ENCODE peak calls at places on chromosomes 2 and 18, in eight cellular contexts. One of them, this sample, is unnamed.

GRCh38 chr2:20094955-20095354 is 43.5 kb upstream of the LAPTM4A start:
- DNase-seq in AG04449: no peak
- DNase-seq in foreskin fibroblast: no peak
- DNase-seq in endothelial cell: no peak
- DNase-seq in brain microvascular endothelial cell: no peak
- DNase-seq in body of pancreas: no peak
- DNase-seq in pancreas: no peak
- DNase-seq in adrenal gland: no peak
- DNase-seq in this sample: no peak

GRCh38 chr2:4898706-4899105 is 793.5 kb upstream of the SOX11 start:
- DNase-seq in brain microvascular endothelial cell: peak
- DNase-seq in foreskin fibroblast: no peak
- DNase-seq in pancreas: no peak
- DNase-seq in endothelial cell: no peak
- DNase-seq in adrenal gland: no peak
- DNase-seq in AG04449: no peak
- DNase-seq in body of pancreas: no peak
- DNase-seq in this sample: no peak

GRCh38 chr2:119821266-119821665 is 61.5 kb downstream of the PTPN4 start:
- DNase-seq in endothelial cell: no peak
- DNase-seq in pancreas: no peak
- DNase-seq in AG04449: no peak
- DNase-seq in foreskin fibroblast: no peak
- DNase-seq in adrenal gland: no peak
- DNase-seq in brain microvascular endothelial cell: no peak
- DNase-seq in body of pancreas: no peak
- DNase-seq in this sample: peak

GRCh38 chr2:230575640-230576324 is 136.9 kb upstream of the CAB39 start:
- DNase-seq in pancreas: no peak
- DNase-seq in endothelial cell: no peak
- DNase-seq in adrenal gland: no peak
- DNase-seq in AG04449: no peak
- DNase-seq in brain microvascular endothelial cell: no peak
- DNase-seq in foreskin fibroblast: no peak
- DNase-seq in body of pancreas: no peak
- DNase-seq in this sample: peak

GRCh38 chr2:95402370-95403203 is at the start of gene FAHD2A:
- DNase-seq in adrenal gland: peak
- DNase-seq in brain microvascular endothelial cell: peak
- DNase-seq in foreskin fibroblast: peak
- DNase-seq in pancreas: peak
- DNase-seq in endothelial cell: peak
- DNase-seq in body of pancreas: peak
- DNase-seq in AG04449: no peak
- DNase-seq in this sample: peak

GRCh38 chr2:118971245-118972122 is 29.5 kb downstream of the MARCO start:
- DNase-seq in endothelial cell: no peak
- DNase-seq in pancreas: no peak
- DNase-seq in AG04449: no peak
- DNase-seq in body of pancreas: no peak
- DNase-seq in foreskin fibroblast: no peak
- DNase-seq in adrenal gland: no peak
- DNase-seq in brain microvascular endothelial cell: no peak
- DNase-seq in this sample: no peak

GRCh38 chr2:20103514-20103913 is 52.1 kb upstream of the LAPTM4A start:
- DNase-seq in brain microvascular endothelial cell: peak
- DNase-seq in adrenal gland: no peak
- DNase-seq in pancreas: no peak
- DNase-seq in body of pancreas: no peak
- DNase-seq in endothelial cell: no peak
- DNase-seq in foreskin fibroblast: peak
- DNase-seq in AG04449: no peak
- DNase-seq in this sample: no peak

GRCh38 chr18:33839452-33840225 is 261.6 kb downstream of the ASXL3 start:
- DNase-seq in AG04449: no peak
- DNase-seq in body of pancreas: no peak
- DNase-seq in foreskin fibroblast: peak
- DNase-seq in adrenal gland: no peak
- DNase-seq in brain microvascular endothelial cell: peak
- DNase-seq in pancreas: no peak
- DNase-seq in endothelial cell: peak
- DNase-seq in this sample: no peak

GRCh38 chr18:50401888-50402287 is 27.0 kb downstream of the SKA1 start:
- DNase-seq in pancreas: peak
- DNase-seq in body of pancreas: peak
- DNase-seq in foreskin fibroblast: peak
- DNase-seq in brain microvascular endothelial cell: no peak
- DNase-seq in endothelial cell: no peak
- DNase-seq in adrenal gland: peak
- DNase-seq in AG04449: no peak
- DNase-seq in this sample: peak

GRCh38 chr2:19474128-19474527 is 115.7 kb upstream of the OSR1 start:
- DNase-seq in adrenal gland: no peak
- DNase-seq in brain microvascular endothelial cell: no peak
- DNase-seq in body of pancreas: no peak
- DNase-seq in pancreas: no peak
- DNase-seq in endothelial cell: no peak
- DNase-seq in AG04449: peak
- DNase-seq in foreskin fibroblast: peak
- DNase-seq in this sample: peak

GRCh38 chr18:63319383-63320040 is at the start of gene BCL2:
- DNase-seq in endothelial cell: peak
- DNase-seq in AG04449: no peak
- DNase-seq in adrenal gland: no peak
- DNase-seq in pancreas: peak
- DNase-seq in body of pancreas: no peak
- DNase-seq in brain microvascular endothelial cell: peak
- DNase-seq in foreskin fibroblast: peak
- DNase-seq in this sample: peak

GRCh38 chr2:217360781-217361485 is 501.1 kb upstream of the TNP1 start:
- DNase-seq in brain microvascular endothelial cell: no peak
- DNase-seq in body of pancreas: no peak
- DNase-seq in endothelial cell: no peak
- DNase-seq in AG04449: peak
- DNase-seq in foreskin fibroblast: peak
- DNase-seq in adrenal gland: peak
- DNase-seq in pancreas: no peak
- DNase-seq in this sample: no peak

GRCh38 chr2:62344472-62344871 is 148.6 kb downstream of the B3GNT2 start:
- DNase-seq in AG04449: no peak
- DNase-seq in brain microvascular endothelial cell: no peak
- DNase-seq in body of pancreas: no peak
- DNase-seq in endothelial cell: no peak
- DNase-seq in adrenal gland: no peak
- DNase-seq in pancreas: no peak
- DNase-seq in foreskin fibroblast: no peak
- DNase-seq in this sample: no peak

GRCh38 chr2:104855174-104856085 is 1.5 kb downstream of the POU3F3 start:
- DNase-seq in foreskin fibroblast: peak
- DNase-seq in pancreas: no peak
- DNase-seq in adrenal gland: no peak
- DNase-seq in brain microvascular endothelial cell: no peak
- DNase-seq in endothelial cell: no peak
- DNase-seq in body of pancreas: no peak
- DNase-seq in AG04449: no peak
- DNase-seq in this sample: no peak

GRCh38 chr2:104856086-104856972 is 2.4 kb downstream of the POU3F3 start:
- DNase-seq in foreskin fibroblast: no peak
- DNase-seq in adrenal gland: peak
- DNase-seq in brain microvascular endothelial cell: no peak
- DNase-seq in endothelial cell: no peak
- DNase-seq in pancreas: no peak
- DNase-seq in body of pancreas: no peak
- DNase-seq in AG04449: no peak
- DNase-seq in this sample: no peak

GRCh38 chr2:104853401-104853925 is 452 bp upstream of the POU3F3 start:
- DNase-seq in adrenal gland: no peak
- DNase-seq in pancreas: no peak
- DNase-seq in AG04449: no peak
- DNase-seq in brain microvascular endothelial cell: no peak
- DNase-seq in foreskin fibroblast: no peak
- DNase-seq in endothelial cell: no peak
- DNase-seq in body of pancreas: no peak
- DNase-seq in this sample: peak

GRCh38 chr2:104853926-104854506 is at the start of gene POU3F3:
- DNase-seq in AG04449: no peak
- DNase-seq in adrenal gland: peak
- DNase-seq in foreskin fibroblast: peak
- DNase-seq in body of pancreas: peak
- DNase-seq in brain microvascular endothelial cell: no peak
- DNase-seq in endothelial cell: peak
- DNase-seq in pancreas: peak
- DNase-seq in this sample: peak

GRCh38 chr2:104854507-104855173 is 725 bp downstream of the POU3F3 start:
- DNase-seq in brain microvascular endothelial cell: no peak
- DNase-seq in adrenal gland: peak
- DNase-seq in pancreas: no peak
- DNase-seq in foreskin fibroblast: peak
- DNase-seq in endothelial cell: no peak
- DNase-seq in AG04449: no peak
- DNase-seq in body of pancreas: no peak
- DNase-seq in this sample: no peak
- TF ChIP-seq CTCF in brain microvascular endothelial cell: no peak
- TF ChIP-seq CTCF in adrenal gland: no peak
- TF ChIP-seq CTCF in pancreas: no peak
- TF ChIP-seq CTCF in foreskin fibroblast: no peak
- TF ChIP-seq CTCF in endothelial cell: no peak
- TF ChIP-seq CTCF in AG04449: no peak
- TF ChIP-seq CTCF in body of pancreas: no peak
- TF ChIP-seq CTCF in this sample: no peak

GRCh38 chr2:42057902-42058450 is 10.2 kb downstream of the PKDCC start:
- DNase-seq in AG04449: no peak
- DNase-seq in pancreas: no peak
- DNase-seq in endothelial cell: no peak
- DNase-seq in adrenal gland: no peak
- DNase-seq in foreskin fibroblast: no peak
- DNase-seq in body of pancreas: no peak
- DNase-seq in brain microvascular endothelial cell: no peak
- DNase-seq in this sample: no peak

GRCh38 chr2:42059261-42059898 is 11.6 kb downstream of the PKDCC start:
- DNase-seq in pancreas: no peak
- DNase-seq in brain microvascular endothelial cell: no peak
- DNase-seq in body of pancreas: no peak
- DNase-seq in endothelial cell: no peak
- DNase-seq in foreskin fibroblast: no peak
- DNase-seq in adrenal gland: no peak
- DNase-seq in AG04449: no peak
- DNase-seq in this sample: no peak

GRCh38 chr2:42061839-42062238 is 14.0 kb downstream of the PKDCC start:
- DNase-seq in AG04449: no peak
- DNase-seq in brain microvascular endothelial cell: no peak
- DNase-seq in pancreas: no peak
- DNase-seq in body of pancreas: no peak
- DNase-seq in foreskin fibroblast: no peak
- DNase-seq in endothelial cell: no peak
- DNase-seq in adrenal gland: no peak
- DNase-seq in this sample: no peak

GRCh38 chr2:42060718-42061619 is 13.1 kb downstream of the PKDCC start:
- DNase-seq in brain microvascular endothelial cell: no peak
- DNase-seq in endothelial cell: no peak
- DNase-seq in body of pancreas: no peak
- DNase-seq in pancreas: peak
- DNase-seq in foreskin fibroblast: peak
- DNase-seq in adrenal gland: peak
- DNase-seq in AG04449: no peak
- DNase-seq in this sample: no peak

GRCh38 chr2:42060028-42060427 is 12.2 kb downstream of the PKDCC start:
- DNase-seq in adrenal gland: no peak
- DNase-seq in AG04449: no peak
- DNase-seq in pancreas: no peak
- DNase-seq in brain microvascular endothelial cell: no peak
- DNase-seq in endothelial cell: no peak
- DNase-seq in body of pancreas: no peak
- DNase-seq in foreskin fibroblast: no peak
- DNase-seq in this sample: no peak
- TF ChIP-seq CTCF in adrenal gland: no peak
- TF ChIP-seq CTCF in AG04449: no peak
- TF ChIP-seq CTCF in pancreas: no peak
- TF ChIP-seq CTCF in brain microvascular endothelial cell: peak
- TF ChIP-seq CTCF in endothelial cell: no peak
- TF ChIP-seq CTCF in body of pancreas: no peak
- TF ChIP-seq CTCF in foreskin fibroblast: no peak
- TF ChIP-seq CTCF in this sample: no peak

DNA sequence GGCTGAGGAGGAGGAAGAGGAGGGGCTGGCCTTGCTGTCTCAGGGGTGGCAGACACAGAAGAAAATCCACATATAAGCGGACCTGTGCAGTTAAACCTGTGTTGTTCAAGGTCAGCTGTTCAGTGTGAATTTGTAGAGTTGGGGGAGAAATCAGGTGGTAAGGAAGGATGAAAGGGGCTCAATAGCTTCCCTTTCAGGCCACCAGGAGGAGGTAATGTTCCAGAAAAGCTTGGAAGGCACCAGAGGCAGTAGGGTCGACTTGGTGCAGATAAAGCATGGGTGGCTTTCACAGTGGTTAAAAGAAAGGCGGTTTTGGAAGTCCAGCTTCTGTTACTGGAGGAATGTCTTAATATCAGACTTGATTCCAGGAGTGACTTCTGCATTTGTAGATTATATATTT is 167.4 kb downstream of the THSD7B start:
- DNase-seq in foreskin fibroblast: no peak
- DNase-seq in brain microvascular endothelial cell: peak
- DNase-seq in AG04449: no peak
- DNase-seq in pancreas: no peak
- DNase-seq in body of pancreas: no peak
- DNase-seq in adrenal gland: no peak
- DNase-seq in endothelial cell: peak
- DNase-seq in this sample: no peak
- TF ChIP-seq CTCF in foreskin fibroblast: peak
- TF ChIP-seq CTCF in brain microvascular endothelial cell: peak
- TF ChIP-seq CTCF in AG04449: peak
- TF ChIP-seq CTCF in pancreas: no peak
- TF ChIP-seq CTCF in body of pancreas: no peak
- TF ChIP-seq CTCF in adrenal gland: peak
- TF ChIP-seq CTCF in endothelial cell: peak
- TF ChIP-seq CTCF in this sample: no peak

GRCh38 chr18:55997156-55997561 is 409.2 kb upstream of the TCF4 start:
- DNase-seq in AG04449: no peak
- DNase-seq in endothelial cell: no peak
- DNase-seq in body of pancreas: no peak
- DNase-seq in pancreas: no peak
- DNase-seq in foreskin fibroblast: no peak
- DNase-seq in brain microvascular endothelial cell: no peak
- DNase-seq in adrenal gland: no peak
- DNase-seq in this sample: no peak

GRCh38 chr18:56000041-56000440 is 412.0 kb upstream of the TCF4 start:
- DNase-seq in AG04449: no peak
- DNase-seq in foreskin fibroblast: peak
- DNase-seq in body of pancreas: no peak
- DNase-seq in adrenal gland: no peak
- DNase-seq in endothelial cell: no peak
- DNase-seq in brain microvascular endothelial cell: no peak
- DNase-seq in pancreas: no peak
- DNase-seq in this sample: no peak

GRCh38 chr18:55999641-56000040 is 411.6 kb upstream of the TCF4 start:
- DNase-seq in body of pancreas: no peak
- DNase-seq in endothelial cell: no peak
- DNase-seq in adrenal gland: no peak
- DNase-seq in AG04449: no peak
- DNase-seq in brain microvascular endothelial cell: no peak
- DNase-seq in pancreas: no peak
- DNase-seq in foreskin fibroblast: peak
- DNase-seq in this sample: no peak

GRCh38 chr18:55996726-55997125 is 408.7 kb upstream of the TCF4 start:
- DNase-seq in brain microvascular endothelial cell: no peak
- DNase-seq in AG04449: no peak
- DNase-seq in body of pancreas: no peak
- DNase-seq in foreskin fibroblast: no peak
- DNase-seq in pancreas: no peak
- DNase-seq in adrenal gland: no peak
- DNase-seq in endothelial cell: no peak
- DNase-seq in this sample: no peak

GRCh38 chr18:55998071-55998522 is 410.1 kb upstream of the TCF4 start:
- DNase-seq in pancreas: peak
- DNase-seq in AG04449: peak
- DNase-seq in brain microvascular endothelial cell: peak
- DNase-seq in endothelial cell: no peak
- DNase-seq in body of pancreas: peak
- DNase-seq in adrenal gland: peak
- DNase-seq in foreskin fibroblast: peak
- DNase-seq in this sample: no peak
- TF ChIP-seq CTCF in pancreas: no peak
- TF ChIP-seq CTCF in AG04449: peak
- TF ChIP-seq CTCF in brain microvascular endothelial cell: peak
- TF ChIP-seq CTCF in endothelial cell: no peak
- TF ChIP-seq CTCF in body of pancreas: no peak
- TF ChIP-seq CTCF in adrenal gland: no peak
- TF ChIP-seq CTCF in foreskin fibroblast: no peak
- TF ChIP-seq CTCF in this sample: no peak

This sample was measured in activated CD8-positive, alpha-beta T cell treated with anti-CD3 and anti-CD28 coated beads for 36 hours.